ENCODE peak calls at places on chromosomes 3 and 15, in ten cellular contexts. F is AG04449, T is AG10803, E is AG04450, S is endodermal cell, R is upper lobe of right lung, B is adrenal gland, Z is brain microvascular endothelial cell, H is cardiac muscle cell, P is A549. U is an unnamed sample.

GRCh38 chr3:28726840-28727239 is 378.2 kb upstream of the AZI2 start:
- DNase-seq in F (no peak), T (peak), E (no peak), S (peak), R (peak), B (peak), Z (peak), H (peak), P (peak), U (peak)

GRCh38 chr3:10286596-10287295 is 6.0 kb downstream of the GHRL start:
- DNase-seq in F (no peak), T (peak), E (peak), S (peak), R (no peak), B (peak), Z (peak), H (no peak), P (peak), U (peak)

GRCh38 chr15:29671308-29671981 is 150.8 kb downstream of the TJP1 start:
- DNase-seq in F (no peak), T (peak), E (no peak), S (peak), R (no peak), B (no peak), Z (peak), H (no peak), P (peak), U (peak)

GRCh38 chr15:80152896-80153876 is at the start of gene FAH:
- DNase-seq in F (no peak), T (peak), E (no peak), S (peak), R (no peak), B (peak), Z (peak), H (peak), P (no peak), U (peak)

GRCh38 chr3:83928391-83928790 is 1030.4 kb upstream of the CADM2 start:
- DNase-seq in F (no peak), T (no peak), E (no peak), S (peak), R (no peak), B (no peak), Z (no peak), H (peak), P (no peak), U (no peak)

GRCh38 chr3:138947303-138948121 is 495 bp downstream of the FOXL2NB start:
- DNase-seq in F (no peak), T (peak), E (no peak), S (peak), R (no peak), B (no peak), Z (no peak), H (no peak), P (no peak), U (no peak)

GRCh38 chr15:74837482-74837881 is 5.5 kb downstream of the ULK3 start:
- DNase-seq in F (no peak), T (no peak), E (no peak), S (peak), R (no peak), B (no peak), Z (no peak), H (no peak), P (no peak), U (no peak)

GRCh38 chr3:37907371-37907770 is 45.7 kb downstream of the CTDSPL start:
- DNase-seq in F (no peak), T (no peak), E (no peak), S (no peak), R (no peak), B (no peak), Z (no peak), H (no peak), P (no peak), U (no peak)

GRCh38 chr3:192445768-192446644 is 281.3 kb downstream of the FGF12 start:
- DNase-seq in F (no peak), T (peak), E (no peak), S (no peak), R (no peak), B (peak), Z (no peak), H (no peak), P (no peak), U (no peak)

GRCh38 chr15:71274448-71274798 is 159.2 kb downstream of the THSD4 start:
- DNase-seq in F (no peak), T (no peak), E (no peak), S (no peak), R (no peak), B (no peak), Z (no peak), H (no peak), P (no peak), U (no peak)

GRCh38 chr3:190697901-190698300 is 164.6 kb downstream of the GMNC start:
- DNase-seq in F (no peak), T (peak), E (no peak), S (no peak), R (no peak), B (peak), Z (peak), H (no peak), P (no peak), U (peak)

GRCh38 chr3:43317461-43318316 is 31.3 kb downstream of the SNRK start:
- DNase-seq in F (no peak), T (peak), E (no peak), S (no peak), R (no peak), B (no peak), Z (peak), H (no peak), P (no peak), U (no peak)

GRCh38 chr3:167996514-167996913 is 99.2 kb downstream of the GOLIM4 start:
- DNase-seq in F (no peak), T (no peak), E (no peak), S (no peak), R (no peak), B (no peak), Z (no peak), H (no peak), P (no peak), U (no peak)

GRCh38 chr3:43465109-43465508 is 156.7 kb downstream of the ANO10 start:
- DNase-seq in F (no peak), T (no peak), E (no peak), S (no peak), R (no peak), B (no peak), Z (no peak), H (no peak), P (no peak), U (no peak)

GRCh38 chr15:38459480-38459879 is 5.6 kb downstream of the FAM98B start:
- DNase-seq in F (no peak), T (no peak), E (no peak), S (no peak), R (no peak), B (no peak), Z (no peak), H (no peak), P (no peak), U (no peak)

GRCh38 chr15:38463893-38464292 is 10.0 kb downstream of the FAM98B start:
- DNase-seq in F (no peak), T (no peak), E (no peak), S (no peak), R (no peak), B (no peak), Z (no peak), H (no peak), P (no peak), U (no peak)

GRCh38 chr15:38460543-38460942 is 6.6 kb downstream of the FAM98B start:
- DNase-seq in F (no peak), T (no peak), E (no peak), S (no peak), R (no peak), B (no peak), Z (no peak), H (no peak), P (no peak), U (no peak)

GRCh38 chr15:38458646-38459045 is 4.7 kb downstream of the FAM98B start:
- DNase-seq in F (no peak), T (no peak), E (no peak), S (no peak), R (no peak), B (no peak), Z (no peak), H (no peak), P (no peak), U (no peak)

GRCh38 chr15:38461089-38461833 is 7.3 kb downstream of the FAM98B start:
- DNase-seq in F (no peak), T (no peak), E (no peak), S (no peak), R (no peak), B (no peak), Z (peak), H (no peak), P (no peak), U (peak)
- H3K4me3 ChIP-seq in F (no peak), T (no peak), E (no peak), S (no peak), R (no peak), B (no peak), Z (no peak), H (no peak), P (no peak), U (no peak)

DNA sequence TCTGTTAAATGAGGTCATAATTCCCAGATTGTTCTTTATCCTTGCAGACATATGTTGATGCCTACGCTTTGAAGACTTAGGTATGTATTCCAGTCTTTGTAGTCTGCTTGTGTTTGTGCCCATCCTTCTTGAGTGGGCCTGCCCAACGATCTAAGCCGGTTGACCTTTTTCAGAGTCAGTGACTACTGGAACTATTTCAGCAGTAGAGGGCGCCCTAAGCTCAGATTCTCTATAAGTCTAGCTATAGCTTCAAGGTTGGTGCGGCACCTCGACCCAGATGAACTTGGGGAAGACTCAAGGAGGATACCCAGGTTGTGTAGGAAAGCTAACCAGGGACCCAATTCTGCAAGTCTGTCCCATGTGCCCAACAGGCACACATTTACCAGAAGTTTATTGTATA is 228.8 kb upstream of the PPP2R3A start:
- DNase-seq in F (no peak), T (peak), E (no peak), S (peak), R (no peak), B (no peak), Z (peak), H (peak), P (no peak), U (no peak)
- TF ChIP-seq CTCF in F (no peak), T (peak), E (peak), S (peak), R (peak), B (no peak), Z (peak), H (no peak), P (no peak), U (no peak)

DNA sequence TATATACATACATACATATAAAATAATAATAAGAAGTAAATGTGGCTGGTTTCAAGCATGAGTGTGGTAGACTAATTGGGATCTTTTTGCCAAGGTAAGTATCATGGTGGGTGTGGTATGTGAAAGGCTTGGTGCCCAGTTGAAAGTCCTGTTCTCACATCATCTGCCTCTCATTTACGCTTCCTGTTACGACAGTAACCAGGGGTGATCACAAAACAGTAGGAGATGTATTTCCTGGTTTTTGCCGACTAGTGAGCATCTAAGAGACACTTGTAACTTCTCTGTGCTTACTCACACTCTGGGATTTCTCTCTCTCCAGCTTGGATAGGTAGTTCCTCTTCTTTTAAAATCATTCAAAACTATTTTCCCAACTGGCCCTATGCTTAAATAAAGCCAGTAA is 1028.3 kb upstream of the NR2F2 start:
- DNase-seq in F (no peak), T (peak), E (no peak), S (no peak), R (no peak), B (no peak), Z (no peak), H (no peak), P (no peak), U (no peak)
- H3K4me3 ChIP-seq in F (no peak), T (no peak), E (no peak), S (no peak), R (no peak), B (no peak), Z (no peak), H (no peak), P (no peak), U (no peak)

GRCh38 chr15:89500397-89501270 is 4.3 kb upstream of the RHCG start:
- DNase-seq in F (no peak), T (no peak), E (no peak), S (peak), R (no peak), B (no peak), Z (no peak), H (no peak), P (no peak), U (no peak)
- TF ChIP-seq CTCF in F (no peak), T (peak), E (peak), S (peak), R (no peak), B (no peak), Z (peak), H (peak), P (peak), U (peak)

DNA sequence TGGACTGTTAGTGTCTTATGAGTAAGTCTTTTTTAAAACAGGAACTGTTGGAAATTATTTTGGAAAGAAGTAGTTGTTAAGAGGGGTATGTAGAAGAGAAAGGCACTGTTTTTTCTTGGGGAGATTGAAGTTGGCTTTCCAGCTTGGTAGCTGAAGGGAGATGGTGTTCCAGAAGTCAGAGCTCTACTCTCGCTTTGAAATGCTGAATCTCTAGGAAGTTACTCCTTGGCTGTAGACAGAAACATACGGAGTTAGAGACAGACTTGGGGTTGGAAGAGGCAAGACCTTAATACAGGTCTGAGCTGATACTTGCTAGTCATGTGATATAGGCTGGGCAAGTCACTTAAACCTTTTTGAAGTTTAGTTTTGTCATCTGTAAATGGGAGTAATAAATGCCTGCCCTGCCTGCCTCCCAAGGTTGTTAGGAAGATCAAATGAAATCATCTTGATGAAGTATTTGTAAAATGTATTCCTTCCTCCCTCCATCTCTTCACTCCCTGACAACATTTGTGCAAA is 2.8 kb downstream of the PXK start:
- DNase-seq in F (no peak), T (no peak), E (no peak), S (no peak), R (no peak), B (no peak), Z (peak), H (no peak), P (no peak), U (no peak)
- H3K4me3 ChIP-seq in F (peak), T (peak), E (peak), S (no peak), R (peak), B (no peak), Z (peak), H (no peak), P (no peak), U (no peak)

GRCh38 chr3:184322731-184323487 is 8.5 kb downstream of the EIF4G1 start:
- DNase-seq in F (no peak), T (peak), E (no peak), S (no peak), R (no peak), B (peak), Z (no peak), H (no peak), P (no peak), U (no peak)
- TF ChIP-seq CTCF in F (no peak), T (no peak), E (no peak), S (no peak), R (no peak), B (no peak), Z (no peak), H (no peak), P (no peak), U (no peak)

GRCh38 chr3:58463181-58463941 is 28.5 kb upstream of the KCTD6 start:
- DNase-seq in F (peak), T (peak), E (peak), S (peak), R (peak), B (peak), Z (peak), H (peak), P (peak), U (peak)
- H3K4me3 ChIP-seq in F (no peak), T (peak), E (no peak), S (no peak), R (peak), B (peak), Z (peak), H (no peak), P (peak), U (no peak)

DNA sequence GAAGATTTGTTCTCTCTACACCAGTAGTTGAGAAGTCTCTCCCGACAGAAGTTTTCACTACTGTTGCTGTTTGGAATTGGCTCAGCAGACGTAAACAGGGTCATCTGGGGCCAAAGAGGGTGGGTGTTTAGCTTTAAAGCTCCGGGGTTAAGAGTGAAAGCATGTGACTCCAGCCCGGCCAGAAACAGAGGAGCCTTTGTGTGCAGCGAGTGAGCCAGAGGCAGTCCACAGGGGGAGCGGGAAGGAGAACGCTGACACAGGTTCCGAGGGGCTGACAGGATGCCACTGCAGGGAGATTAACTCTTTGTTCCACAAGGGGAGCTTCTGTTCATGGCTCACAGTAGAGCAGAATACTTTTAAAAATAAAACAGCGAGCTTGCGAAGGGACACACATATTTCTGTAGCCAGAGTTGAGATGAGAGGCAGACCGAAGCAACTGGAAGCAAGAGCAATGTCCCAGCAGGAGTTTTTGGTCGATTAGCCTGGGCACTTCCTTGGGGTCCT is 26.9 kb downstream of the BMF start:
- DNase-seq in F (no peak), T (peak), E (no peak), S (peak), R (no peak), B (peak), Z (peak), H (peak), P (no peak), U (peak)
- TF ChIP-seq CTCF in F (peak), T (peak), E (no peak), S (peak), R (no peak), B (no peak), Z (peak), H (peak), P (no peak), U (peak)

U was measured in astrocyte of the spinal cord.